ENCODE peak calls at places on chromosomes 12 and 14, in four cellular contexts. Q is epithelial cell of proximal tubule, H is dorsolateral prefrontal cortex, A is pancreas. P is an unnamed sample.

GRCh38 chr14:93832665-93833064 is 44.4 kb upstream of the PRIMA1 start:
- DNase-seq in Q (no peak), H (no peak), A (peak), P (no peak)

GRCh38 chr12:106204312-106204711 is 43.5 kb downstream of the CKAP4 start:
- DNase-seq in A (no peak), Q (no peak), H (no peak), P (no peak)

GRCh38 chr14:72736348-72736747 is 157.6 kb downstream of the DPF3 start:
- DNase-seq in A (no peak), H (no peak), Q (no peak), P (no peak)

GRCh38 chr12:42588308-42588836 is 1.2 kb downstream of the PRICKLE1 start:
- DNase-seq in Q (no peak), H (no peak), A (no peak), P (no peak)

GRCh38 chr14:58731465-58732330 is 93.9 kb downstream of the DACT1 start:
- DNase-seq in H (no peak), Q (peak), A (no peak), P (no peak)

GRCh38 chr12:124480469-124481256 is 86.7 kb downstream of the NCOR2 start:
- DNase-seq in A (no peak), Q (no peak), H (peak), P (peak)

GRCh38 chr12:18886962-18887361 is 149.0 kb downstream of the CAPZA3 start:
- DNase-seq in Q (no peak), H (no peak), A (no peak), P (no peak)

GRCh38 chr14:92607702-92608429 is 94.3 kb downstream of the RIN3 start:
- DNase-seq in H (no peak), A (no peak), Q (peak), P (no peak)

GRCh38 chr14:104844306-104845032 is 20.6 kb upstream of the CEP170B start:
- DNase-seq in Q (no peak), H (peak), A (no peak), P (no peak)

GRCh38 chr14:75294649-75295033 is 16.0 kb downstream of the FOS start:
- DNase-seq in A (no peak), Q (no peak), H (no peak), P (no peak)

GRCh38 chr12:47033081-47033480 is 46.3 kb upstream of the PCED1B start:
- DNase-seq in A (no peak), H (no peak), Q (no peak), P (no peak)

GRCh38 chr12:7450667-7451066 is 6.7 kb upstream of the CD163L1 start:
- DNase-seq in A (no peak), H (no peak), Q (no peak), P (no peak)

GRCh38 chr12:55931317-55931779 is 386 bp downstream of the DGKA start:
- DNase-seq in H (no peak), A (no peak), Q (no peak), P (no peak)

GRCh38 chr12:80269953-80270552 is 170.7 kb downstream of the OTOGL start:
- DNase-seq in Q (no peak), A (no peak), H (no peak), P (no peak)

GRCh38 chr14:32201196-32201815 is 539 bp upstream of the RNU6-7 start:
- DNase-seq in H (peak), Q (no peak), A (peak), P (peak)

GRCh38 chr12:22252057-22252456 is 82.5 kb downstream of the ST8SIA1 start:
- DNase-seq in Q (no peak), A (no peak), H (no peak), P (no peak)

GRCh38 chr14:63949696-63950095 is 96.9 kb downstream of the SYNE2 start:
- DNase-seq in Q (no peak), A (no peak), H (no peak), P (no peak)

GRCh38 chr14:93717222-93717967 is 70.9 kb downstream of the PRIMA1 start:
- DNase-seq in A (no peak), Q (no peak), H (no peak), P (peak)

GRCh38 chr12:62192486-62193250 is 67.5 kb upstream of the USP15 start:
- DNase-seq in H (peak), Q (peak), A (no peak), P (no peak)

GRCh38 chr14:25103820-25104219 is 53.9 kb upstream of the STXBP6 start:
- DNase-seq in A (no peak), H (no peak), Q (no peak), P (no peak)

GRCh38 chr14:75822522-75823288 is 159.1 kb downstream of the TGFB3 start:
- DNase-seq in Q (no peak), H (no peak), A (no peak), P (no peak)

GRCh38 chr12:113002676-113003075 is 24.4 kb downstream of the OAS2 start:
- DNase-seq in A (no peak), Q (no peak), H (no peak), P (no peak)
- TF ChIP-seq CTCF in A (no peak), Q (no peak), H (no peak), P (no peak)

DNA sequence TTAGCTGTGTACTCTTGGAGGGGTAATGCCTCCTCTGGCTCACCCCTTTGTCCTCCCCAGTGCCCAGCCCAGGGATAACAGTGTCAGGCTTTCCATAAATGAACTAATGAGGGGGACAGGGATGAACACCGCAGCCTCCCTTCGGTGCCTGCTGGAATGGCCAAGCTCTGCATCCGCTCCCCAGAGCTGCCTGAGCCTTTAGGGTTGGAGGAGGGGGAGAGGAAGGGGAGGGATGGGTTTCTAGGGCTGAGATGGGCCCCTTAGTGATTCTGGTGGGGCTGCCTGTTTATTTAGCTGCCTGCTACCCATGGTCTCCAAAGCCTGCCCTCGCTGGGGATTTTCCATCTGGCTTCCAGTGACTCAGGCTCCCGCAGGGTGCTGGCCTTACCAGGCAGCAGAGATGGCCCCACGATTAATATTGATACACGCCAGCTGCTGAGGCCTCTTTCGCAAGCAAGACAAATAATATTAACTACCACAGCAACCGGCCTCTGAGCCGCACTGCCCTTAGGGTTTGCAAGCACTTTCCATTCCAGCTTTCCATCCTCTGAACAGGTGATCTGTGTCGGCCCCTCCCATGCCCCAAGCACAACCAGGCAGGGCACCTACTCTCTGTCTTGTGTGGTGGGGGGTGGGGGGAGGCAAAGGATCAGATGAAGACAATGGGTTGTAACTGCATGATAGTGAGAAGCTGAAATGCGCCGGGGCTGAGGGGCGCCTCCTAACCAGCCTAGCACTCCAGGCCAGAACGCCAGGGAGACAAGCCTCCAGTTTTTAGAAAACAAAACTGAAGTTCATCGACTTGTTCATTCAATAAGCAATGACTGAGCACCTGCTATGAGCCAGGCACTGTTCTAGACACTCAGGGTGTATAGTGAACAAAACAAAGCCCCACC is 56.7 kb downstream of the C14orf132 start:
- DNase-seq in H (no peak), A (no peak), Q (no peak), P (peak)
- TF ChIP-seq CTCF in H (no peak), A (no peak), Q (no peak), P (no peak)

GRCh38 chr12:45259732-45260480 is 44.0 kb downstream of the ANO6 start:
- DNase-seq in H (no peak), Q (no peak), A (no peak), P (no peak)

GRCh38 chr12:45260481-45260824 is 44.6 kb downstream of the ANO6 start:
- DNase-seq in Q (no peak), H (no peak), A (no peak), P (no peak)

GRCh38 chr12:45254254-45254653 is 38.4 kb downstream of the ANO6 start:
- DNase-seq in Q (no peak), H (no peak), A (no peak), P (no peak)

GRCh38 chr12:45260854-45261253 is 45.0 kb downstream of the ANO6 start:
- DNase-seq in A (no peak), Q (no peak), H (no peak), P (no peak)

DNA sequence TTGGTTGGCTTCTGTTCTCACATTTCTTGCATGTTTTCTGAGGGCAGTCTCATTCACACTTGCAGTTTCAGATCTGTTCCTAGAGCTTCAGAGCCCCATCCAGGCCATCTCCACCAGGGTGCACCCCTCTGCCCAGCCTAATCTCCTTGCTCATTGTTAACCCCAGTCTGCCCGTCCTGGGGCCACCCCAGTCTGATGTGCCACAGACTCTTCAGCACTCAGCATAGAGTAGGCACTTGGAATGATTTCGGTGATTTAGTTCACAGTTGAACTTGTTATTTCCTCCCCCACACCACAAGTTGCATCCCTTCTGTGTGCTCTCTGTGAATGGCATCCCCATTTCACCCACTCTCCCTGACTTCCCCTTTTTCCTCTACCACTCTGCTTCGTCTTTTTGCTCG is 41.3 kb downstream of the ANO6 start:
- DNase-seq in A (no peak), H (no peak), Q (no peak), P (no peak)
- TF ChIP-seq CTCF in A (no peak), H (no peak), Q (no peak), P (no peak)

GRCh38 chr12:132373967-132374820 is 44.8 kb upstream of the GALNT9 start:
- DNase-seq in A (no peak), H (peak), Q (no peak), P (no peak)
- TF ChIP-seq CTCF in A (no peak), H (no peak), Q (peak), P (no peak)

P was measured in osteocyte.